ENCODE peak calls at places on chromosomes 4 and X, in eight cellular contexts. One of them, this sample, is unnamed.

GRCh38 chr4:103361926-103362325 is 163.8 kb upstream of the CENPE start:
- DNase-seq in fibroblast of lung: no peak
- DNase-seq in IMR-90: no peak
- DNase-seq in pancreas: no peak
- DNase-seq in heart left ventricle: no peak
- DNase-seq in tibial nerve: no peak
- DNase-seq in body of pancreas: no peak
- DNase-seq in heart right ventricle: no peak
- DNase-seq in this sample: no peak

GRCh38 chrX:2351999-2352995 is 148.5 kb downstream of the DHRSX start:
- DNase-seq in fibroblast of lung: peak; percentile 99
- DNase-seq in IMR-90: peak; percentile 99
- DNase-seq in pancreas: no peak
- DNase-seq in heart left ventricle: no peak
- DNase-seq in tibial nerve: no peak
- DNase-seq in body of pancreas: no peak
- DNase-seq in heart right ventricle: no peak
- DNase-seq in this sample: no peak

GRCh38 chrX:48896611-48897011 is 957 bp downstream of the TIMM17B start:
- DNase-seq in fibroblast of lung: peak; percentile 42
- DNase-seq in IMR-90: no peak
- DNase-seq in pancreas: no peak
- DNase-seq in heart left ventricle: no peak
- DNase-seq in tibial nerve: no peak
- DNase-seq in body of pancreas: no peak
- DNase-seq in heart right ventricle: no peak
- DNase-seq in this sample: no peak

GRCh38 chrX:92232182-92232581 is 453.0 kb downstream of the PCDH11X start:
- DNase-seq in fibroblast of lung: peak; percentile 2
- DNase-seq in IMR-90: peak; percentile 2
- DNase-seq in pancreas: no peak
- DNase-seq in heart left ventricle: no peak
- DNase-seq in tibial nerve: no peak
- DNase-seq in body of pancreas: no peak
- DNase-seq in heart right ventricle: no peak
- DNase-seq in this sample: no peak

GRCh38 chr4:23774932-23775331 is 114.9 kb downstream of the PPARGC1A start:
- DNase-seq in fibroblast of lung: no peak
- DNase-seq in IMR-90: no peak
- DNase-seq in pancreas: no peak
- DNase-seq in heart left ventricle: no peak
- DNase-seq in tibial nerve: no peak
- DNase-seq in body of pancreas: no peak
- DNase-seq in heart right ventricle: no peak
- DNase-seq in this sample: no peak

GRCh38 chr4:1488831-1489638 is 82.8 kb upstream of the NKX1-1 start:
- DNase-seq in fibroblast of lung: no peak
- DNase-seq in IMR-90: no peak
- DNase-seq in pancreas: no peak
- DNase-seq in heart left ventricle: peak; percentile 9
- DNase-seq in tibial nerve: no peak
- DNase-seq in body of pancreas: no peak
- DNase-seq in heart right ventricle: no peak
- DNase-seq in this sample: no peak

GRCh38 chr4:18042012-18042411 is 20.5 kb upstream of the LCORL start:
- DNase-seq in fibroblast of lung: no peak
- DNase-seq in IMR-90: no peak
- DNase-seq in pancreas: no peak
- DNase-seq in heart left ventricle: no peak
- DNase-seq in tibial nerve: no peak
- DNase-seq in body of pancreas: no peak
- DNase-seq in heart right ventricle: no peak
- DNase-seq in this sample: no peak

GRCh38 chrX:44306336-44306735 is 37.1 kb downstream of the EFHC2 start:
- DNase-seq in fibroblast of lung: peak; percentile 28
- DNase-seq in IMR-90: peak; percentile 20
- DNase-seq in pancreas: no peak
- DNase-seq in heart left ventricle: no peak
- DNase-seq in tibial nerve: no peak
- DNase-seq in body of pancreas: no peak
- DNase-seq in heart right ventricle: no peak
- DNase-seq in this sample: peak; percentile 54

GRCh38 chrX:68999351-68999750 is 165.9 kb downstream of the PJA1 start:
- DNase-seq in fibroblast of lung: peak; percentile 58
- DNase-seq in IMR-90: peak; percentile 24
- DNase-seq in pancreas: no peak
- DNase-seq in heart left ventricle: no peak
- DNase-seq in tibial nerve: no peak
- DNase-seq in body of pancreas: no peak
- DNase-seq in heart right ventricle: no peak
- DNase-seq in this sample: peak; percentile 78

DNA sequence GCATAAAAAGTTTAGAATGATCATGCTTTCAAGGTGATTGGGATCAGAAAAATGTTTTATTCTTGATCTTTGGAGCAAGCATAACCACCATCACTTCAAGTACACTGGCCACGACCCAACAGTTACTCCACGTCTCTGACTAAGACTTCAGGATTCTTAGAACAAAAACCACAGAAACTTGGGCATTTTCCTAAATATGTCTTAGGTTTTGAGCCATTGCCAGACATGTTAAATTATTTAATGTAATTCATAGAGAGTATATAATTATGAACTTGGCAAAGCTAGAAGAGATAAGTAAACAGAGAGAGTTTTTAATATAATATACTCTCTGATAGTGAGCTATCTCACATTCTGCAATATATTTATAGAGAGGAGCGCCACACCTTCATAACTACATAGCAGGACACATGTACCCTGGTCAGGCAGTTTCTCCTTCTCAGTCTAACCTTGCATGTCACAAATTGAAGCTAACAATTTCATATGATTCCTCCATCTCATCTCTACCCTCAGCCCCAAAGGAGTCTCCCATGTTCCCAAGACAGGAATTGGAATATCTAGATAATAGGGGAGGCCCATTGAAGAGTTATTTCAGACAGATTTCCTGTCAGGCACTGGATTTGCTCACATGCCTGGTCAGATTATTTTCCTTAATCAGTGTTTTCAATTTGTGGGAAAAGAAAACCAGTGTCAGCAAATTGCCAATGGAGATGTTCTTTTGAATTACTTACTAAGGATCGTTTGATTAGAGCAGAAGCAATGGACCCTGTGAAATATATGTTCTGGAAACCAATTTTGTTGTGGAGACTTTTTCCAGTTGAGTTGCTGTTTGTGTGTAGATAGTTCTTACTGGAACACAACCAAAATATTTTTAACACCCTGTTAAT is 61.7 kb upstream of the GUCY1A1 start:
- DNase-seq in fibroblast of lung: peak; percentile 96
- DNase-seq in IMR-90: peak; percentile 93
- DNase-seq in pancreas: no peak
- DNase-seq in heart left ventricle: peak; percentile 42
- DNase-seq in tibial nerve: no peak
- DNase-seq in body of pancreas: peak; percentile 43
- DNase-seq in heart right ventricle: no peak
- DNase-seq in this sample: peak; percentile 9
- H3K27ac ChIP-seq in fibroblast of lung: no peak overlapping the region
- H3K27ac ChIP-seq in IMR-90: no peak overlapping the region
- H3K27ac ChIP-seq in pancreas: no peak overlapping the region
- H3K27ac ChIP-seq in heart left ventricle: peak overlapping the region; percentile 4
- H3K27ac ChIP-seq in tibial nerve: no peak overlapping the region
- H3K27ac ChIP-seq in body of pancreas: no peak overlapping the region
- H3K27ac ChIP-seq in heart right ventricle: no peak overlapping the region
- H3K27ac ChIP-seq in this sample: no peak overlapping the region

GRCh38 chr4:33722800-33723511 is 2521.4 kb downstream of the ARAP2 start:
- DNase-seq in fibroblast of lung: peak; percentile 9
- DNase-seq in IMR-90: no peak
- DNase-seq in pancreas: no peak
- DNase-seq in heart left ventricle: no peak
- DNase-seq in tibial nerve: no peak
- DNase-seq in body of pancreas: no peak
- DNase-seq in heart right ventricle: no peak
- DNase-seq in this sample: no peak
- TF ChIP-seq CTCF in fibroblast of lung: peak; percentile 52
- TF ChIP-seq CTCF in IMR-90: peak; percentile 4
- TF ChIP-seq CTCF in pancreas: no peak
- TF ChIP-seq CTCF in heart left ventricle: peak; percentile 33
- TF ChIP-seq CTCF in tibial nerve: no peak
- TF ChIP-seq CTCF in body of pancreas: no peak
- TF ChIP-seq CTCF in heart right ventricle: no peak
- TF ChIP-seq CTCF in this sample: no peak

DNA sequence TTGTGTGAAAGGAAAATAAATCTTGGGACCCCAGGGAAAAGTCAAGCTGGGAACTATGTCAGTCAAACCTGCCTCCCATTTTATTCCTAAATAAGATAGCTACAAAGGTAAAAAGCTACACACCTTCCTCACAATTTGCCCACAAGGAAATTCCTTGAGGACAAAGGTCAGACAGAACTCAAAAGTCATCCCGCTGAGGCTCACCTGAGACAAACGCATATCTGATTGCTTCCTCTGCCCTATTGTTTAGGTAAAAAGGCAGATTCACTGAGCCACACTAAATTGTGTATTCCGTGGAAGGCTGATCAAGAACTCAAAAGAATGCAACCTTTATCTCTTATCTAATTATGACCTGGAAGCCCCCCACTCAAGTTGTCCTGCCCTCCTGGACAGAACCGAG is 58.7 kb upstream of the MAML3 start:
- DNase-seq in fibroblast of lung: no peak
- DNase-seq in IMR-90: no peak
- DNase-seq in pancreas: no peak
- DNase-seq in heart left ventricle: no peak
- DNase-seq in tibial nerve: no peak
- DNase-seq in body of pancreas: no peak
- DNase-seq in heart right ventricle: no peak
- DNase-seq in this sample: no peak
- H3K27ac ChIP-seq in fibroblast of lung: no peak overlapping the region
- H3K27ac ChIP-seq in IMR-90: no peak overlapping the region
- H3K27ac ChIP-seq in pancreas: no peak overlapping the region
- H3K27ac ChIP-seq in heart left ventricle: no peak overlapping the region
- H3K27ac ChIP-seq in tibial nerve: no peak overlapping the region
- H3K27ac ChIP-seq in body of pancreas: no peak overlapping the region
- H3K27ac ChIP-seq in heart right ventricle: no peak overlapping the region
- H3K27ac ChIP-seq in this sample: no peak overlapping the region

GRCh38 chrX:37652053-37652452 is 33.5 kb upstream of the XK start:
- DNase-seq in fibroblast of lung: no peak
- DNase-seq in IMR-90: no peak
- DNase-seq in pancreas: no peak
- DNase-seq in heart left ventricle: no peak
- DNase-seq in tibial nerve: no peak
- DNase-seq in body of pancreas: no peak
- DNase-seq in heart right ventricle: no peak
- DNase-seq in this sample: no peak

GRCh38 chrX:37644381-37645305 is 40.9 kb upstream of the XK start:
- DNase-seq in fibroblast of lung: no peak
- DNase-seq in IMR-90: no peak
- DNase-seq in pancreas: no peak
- DNase-seq in heart left ventricle: no peak
- DNase-seq in tibial nerve: no peak
- DNase-seq in body of pancreas: no peak
- DNase-seq in heart right ventricle: no peak
- DNase-seq in this sample: peak; percentile 36

DNA sequence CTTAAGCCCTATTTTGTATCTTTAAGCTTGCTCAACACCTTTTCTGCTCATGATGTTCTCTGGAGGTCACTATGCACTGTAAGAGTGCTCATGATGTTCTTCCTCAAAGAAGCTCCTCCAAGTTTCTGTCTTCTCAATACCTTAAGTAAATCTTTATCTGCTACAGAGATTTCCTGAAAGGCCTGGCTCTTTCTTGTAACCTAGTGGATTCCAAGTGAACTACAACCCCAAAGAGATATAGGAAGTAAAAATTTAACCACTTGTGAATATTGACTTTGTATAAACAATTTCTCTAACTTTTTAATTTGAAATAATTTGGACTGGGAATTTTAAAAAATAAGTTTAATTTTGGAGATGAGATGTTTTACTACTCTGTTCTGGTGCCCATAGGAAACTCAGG is 39.3 kb upstream of the XK start:
- DNase-seq in fibroblast of lung: no peak
- DNase-seq in IMR-90: no peak
- DNase-seq in pancreas: no peak
- DNase-seq in heart left ventricle: no peak
- DNase-seq in tibial nerve: no peak
- DNase-seq in body of pancreas: no peak
- DNase-seq in heart right ventricle: no peak
- DNase-seq in this sample: no peak
- TF ChIP-seq CTCF in fibroblast of lung: no peak
- TF ChIP-seq CTCF in IMR-90: no peak
- TF ChIP-seq CTCF in pancreas: no peak
- TF ChIP-seq CTCF in heart left ventricle: no peak
- TF ChIP-seq CTCF in tibial nerve: no peak
- TF ChIP-seq CTCF in body of pancreas: peak; percentile 11
- TF ChIP-seq CTCF in heart right ventricle: no peak
- TF ChIP-seq CTCF in this sample: no peak

DNA sequence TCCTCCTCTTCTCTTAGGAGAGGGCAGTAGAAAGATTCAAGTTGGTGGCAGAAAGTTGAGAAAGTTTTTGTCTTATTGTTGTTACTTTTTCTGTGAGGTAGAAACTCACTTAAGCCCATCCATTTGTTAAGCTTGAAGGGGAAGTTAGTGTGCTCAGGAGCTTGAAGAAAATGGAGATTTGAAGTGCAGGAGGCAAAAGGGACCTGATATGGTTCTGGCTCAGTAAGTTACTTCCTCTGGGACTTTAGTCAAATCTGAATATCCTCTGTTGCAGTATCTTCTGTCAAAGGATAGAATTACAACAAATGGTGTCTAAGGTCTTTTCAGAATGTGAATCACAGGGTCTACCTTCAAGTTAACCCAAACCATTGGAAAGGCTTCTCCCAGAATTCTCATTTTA is 46.2 kb downstream of the CXCL13 start:
- DNase-seq in fibroblast of lung: no peak
- DNase-seq in IMR-90: no peak
- DNase-seq in pancreas: no peak
- DNase-seq in heart left ventricle: no peak
- DNase-seq in tibial nerve: no peak
- DNase-seq in body of pancreas: no peak
- DNase-seq in heart right ventricle: no peak
- DNase-seq in this sample: no peak
- H3K27ac ChIP-seq in fibroblast of lung: no peak overlapping the region
- H3K27ac ChIP-seq in IMR-90: no peak overlapping the region
- H3K27ac ChIP-seq in pancreas: no peak overlapping the region
- H3K27ac ChIP-seq in heart left ventricle: no peak overlapping the region
- H3K27ac ChIP-seq in tibial nerve: peak overlapping the region; percentile 13
- H3K27ac ChIP-seq in body of pancreas: no peak overlapping the region
- H3K27ac ChIP-seq in heart right ventricle: no peak overlapping the region
- H3K27ac ChIP-seq in this sample: no peak overlapping the region

GRCh38 chr4:181258569-181258968 is 984.6 kb upstream of the TENM3 start:
- DNase-seq in fibroblast of lung: no peak
- DNase-seq in IMR-90: no peak
- DNase-seq in pancreas: no peak
- DNase-seq in heart left ventricle: no peak
- DNase-seq in tibial nerve: no peak
- DNase-seq in body of pancreas: no peak
- DNase-seq in heart right ventricle: no peak
- DNase-seq in this sample: no peak

GRCh38 chr4:181264908-181265307 is 978.3 kb upstream of the TENM3 start:
- DNase-seq in fibroblast of lung: no peak
- DNase-seq in IMR-90: no peak
- DNase-seq in pancreas: no peak
- DNase-seq in heart left ventricle: peak; percentile 28
- DNase-seq in tibial nerve: no peak
- DNase-seq in body of pancreas: no peak
- DNase-seq in heart right ventricle: no peak
- DNase-seq in this sample: no peak

GRCh38 chr4:181259081-181259480 is 984.1 kb upstream of the TENM3 start:
- DNase-seq in fibroblast of lung: no peak
- DNase-seq in IMR-90: no peak
- DNase-seq in pancreas: no peak
- DNase-seq in heart left ventricle: no peak
- DNase-seq in tibial nerve: no peak
- DNase-seq in body of pancreas: no peak
- DNase-seq in heart right ventricle: no peak
- DNase-seq in this sample: no peak

GRCh38 chr4:181261279-181261678 is 981.9 kb upstream of the TENM3 start:
- DNase-seq in fibroblast of lung: peak; percentile 39
- DNase-seq in IMR-90: peak; percentile 32
- DNase-seq in pancreas: no peak
- DNase-seq in heart left ventricle: no peak
- DNase-seq in tibial nerve: no peak
- DNase-seq in body of pancreas: no peak
- DNase-seq in heart right ventricle: no peak
- DNase-seq in this sample: no peak
- TF ChIP-seq CTCF in fibroblast of lung: peak; percentile 56
- TF ChIP-seq CTCF in IMR-90: peak; percentile 35
- TF ChIP-seq CTCF in pancreas: no peak
- TF ChIP-seq CTCF in heart left ventricle: peak; percentile 46
- TF ChIP-seq CTCF in tibial nerve: no peak
- TF ChIP-seq CTCF in body of pancreas: no peak
- TF ChIP-seq CTCF in heart right ventricle: peak; percentile 54
- TF ChIP-seq CTCF in this sample: no peak

This sample was measured in RWPE1.